ENCODE peak calls at places on chromosomes 1 and 21, in six cellular contexts. X, B, J, Y, Z and N are unnamed samples.
A peak's percentile ranks its signal among the peaks of the same experiment; 100 is the strongest.

GRCh38 chr1:27536767-27537166 is 46.8 kb upstream of the WASF2 start:
- DNase-seq in X (no peak), B (no peak), J (no peak), Y (peak; percentile 91), Z (no peak), N (peak; percentile 91)

GRCh38 chr1:53734650-53735211 is 4.2 kb downstream of the GLIS1 start:
- DNase-seq in X (no peak), B (no peak), J (no peak), Y (peak; percentile 66), Z (no peak), N (no peak)

GRCh38 chr1:22143065-22143514 is at the start of gene WNT4:
- DNase-seq in X (peak; percentile 91), B (peak; percentile 38), J (no peak), Y (peak; percentile 33), Z (no peak), N (no peak)

GRCh38 chr1:197776348-197777082 is 1.2 kb upstream of the DENND1B start:
- DNase-seq in X (no peak), B (no peak), J (peak; percentile 44), Y (peak; percentile 19), Z (no peak), N (peak; percentile 79)

GRCh38 chr1:234325878-234326492 is 47.3 kb upstream of the COA6 start:
- DNase-seq in X (no peak), B (no peak), J (peak; percentile 22), Y (no peak), Z (no peak), N (no peak)

GRCh38 chr1:153629971-153630370 is 1.7 kb downstream of the S100A1 start:
- DNase-seq in X (no peak), B (peak; percentile 55), J (no peak), Y (no peak), Z (no peak), N (no peak)

GRCh38 chr1:224619209-224619608 is 3.1 kb downstream of the CNIH3 start:
- DNase-seq in X (no peak), B (no peak), J (no peak), Y (no peak), Z (no peak), N (no peak)

GRCh38 chr1:40385437-40386310 is 12.1 kb downstream of the SMAP2 start:
- DNase-seq in X (no peak), B (no peak), J (peak; percentile 71), Y (peak; percentile 34), Z (no peak), N (no peak)

GRCh38 chr1:169305356-169305755 is 62.2 kb downstream of the NME7 start:
- DNase-seq in X (no peak), B (no peak), J (no peak), Y (no peak), Z (no peak), N (no peak)

GRCh38 chr1:32372149-32372756 is 9.9 kb downstream of the TSSK3 start:
- DNase-seq in X (no peak), B (no peak), J (no peak), Y (no peak), Z (no peak), N (no peak)

GRCh38 chr1:174397261-174397660 is 50.5 kb upstream of the GPR52 start:
- DNase-seq in X (no peak), B (no peak), J (no peak), Y (peak; percentile 9), Z (no peak), N (no peak)

GRCh38 chr1:45957684-45958083 is 154.3 kb downstream of the MAST2 start:
- DNase-seq in X (no peak), B (no peak), J (no peak), Y (peak; percentile 15), Z (no peak), N (no peak)

GRCh38 chr1:178172939-178173338 is 79.0 kb downstream of the RASAL2 start:
- DNase-seq in X (no peak), B (no peak), J (no peak), Y (peak; percentile 55), Z (no peak), N (peak; percentile 48)

GRCh38 chr21:37670883-37671282 is 245.4 kb downstream of the KCNJ6 start:
- DNase-seq in X (no peak), B (no peak), J (no peak), Y (peak; percentile 86), Z (no peak), N (peak; percentile 77)

GRCh38 chr1:113872219-113872934 is 865 bp upstream of the PTPN22 start:
- DNase-seq in X (no peak), B (no peak), J (no peak), Y (peak; percentile 55), Z (no peak), N (peak; percentile 32)

GRCh38 chr21:42657676-42658319 is 4.4 kb downstream of the PDE9A start:
- DNase-seq in X (no peak), B (no peak), J (no peak), Y (no peak), Z (no peak), N (no peak)

GRCh38 chr1:3772715-3773571 is at the start of gene SMIM1:
- DNase-seq in X (no peak), B (no peak), J (no peak), Y (no peak), Z (no peak), N (no peak)

GRCh38 chr1:149978547-149979023 is 31.9 kb downstream of the OTUD7B start:
- DNase-seq in X (no peak), B (no peak), J (no peak), Y (no peak), Z (no peak), N (no peak)

GRCh38 chr21:35314896-35315582 is 265.9 kb upstream of the RUNX1 start:
- DNase-seq in X (no peak), B (no peak), J (no peak), Y (peak; percentile 78), Z (no peak), N (peak; percentile 87)

GRCh38 chr1:3368711-3369436 is 85.6 kb upstream of the ARHGEF16 start:
- DNase-seq in X (no peak), B (no peak), J (no peak), Y (peak; percentile 5), Z (no peak), N (peak; percentile 34)

GRCh38 chr1:22317231-22317919 is 134.3 kb upstream of the ZBTB40 start:
- DNase-seq in X (peak; percentile 65), B (no peak), J (no peak), Y (peak; percentile 20), Z (no peak), N (no peak)